ENCODE peak calls at places on chromosomes 7 and 10, in ten cellular contexts. C is HFF-Myc, R is endodermal cell, I is AG09309, J is lower lobe of right lung, Z is tibial artery, G is DND-41, T is fibroblast of the aortic adventitia, Q is coronary artery, A is left ventricle myocardium inferior. U is an unnamed sample.

GRCh38 chr10:4053940-4054339 is 268.9 kb upstream of the KLF6 start:
- DNase-seq in T (no peak), I (no peak), R (no peak), Q (no peak), Z (no peak), G (no peak), A (no peak), J (no peak), C (no peak), U (no peak)

GRCh38 chr7:130276796-130277762 is 10.4 kb downstream of the CPA2 start:
- DNase-seq in I (no peak), Q (no peak), G (no peak), A (no peak), C (no peak), T (peak), R (no peak), J (no peak), Z (no peak), U (no peak)

GRCh38 chr7:3095046-3095445 is 51.4 kb upstream of the CARD11 start:
- DNase-seq in A (no peak), Q (no peak), R (no peak), T (no peak), C (no peak), G (peak), I (no peak), Z (no peak), J (peak), U (no peak)

GRCh38 chr7:23696916-23697441 is 13.0 kb upstream of the STK31 start:
- DNase-seq in I (no peak), T (peak), A (peak), Q (no peak), C (peak), G (peak), R (peak), Z (peak), J (peak), U (no peak)

GRCh38 chr7:45993621-45994020 is 72.5 kb upstream of the IGFBP3 start:
- DNase-seq in J (no peak), T (no peak), Z (no peak), I (no peak), R (no peak), G (no peak), Q (no peak), C (no peak), A (no peak), U (no peak)

GRCh38 chr7:108402865-108403264 is 53.4 kb downstream of the NRCAM start:
- DNase-seq in Q (no peak), J (no peak), C (no peak), G (no peak), Z (no peak), T (peak), A (no peak), R (no peak), I (no peak), U (no peak)

GRCh38 chr7:137975223-137975622 is 26.7 kb downstream of the CREB3L2 start:
- DNase-seq in Z (peak), R (no peak), C (no peak), I (peak), Q (no peak), J (no peak), T (peak), G (no peak), A (peak), U (no peak)

GRCh38 chr7:134690614-134691504 is 44.2 kb downstream of the BPGM start:
- DNase-seq in Q (no peak), T (peak), R (no peak), A (no peak), I (peak), Z (peak), G (no peak), J (no peak), C (no peak), U (no peak)

GRCh38 chr10:68333905-68334431 is 1.2 kb upstream of the PBLD start:
- DNase-seq in A (no peak), J (no peak), G (no peak), T (no peak), Q (no peak), R (no peak), Z (no peak), I (no peak), C (no peak), U (no peak)

GRCh38 chr7:95476904-95477594 is 8.7 kb upstream of the ASB4 start:
- DNase-seq in C (peak), A (peak), I (no peak), T (peak), Q (no peak), J (peak), G (peak), Z (peak), R (peak), U (peak)

GRCh38 chr10:112509558-112510299 is 62.7 kb downstream of the VTI1A start:
- DNase-seq in Z (no peak), I (no peak), Q (no peak), T (no peak), C (no peak), G (no peak), J (no peak), A (no peak), R (no peak), U (no peak)

GRCh38 chr10:59493017-59493416 is 130.7 kb upstream of the FAM13C start:
- DNase-seq in R (no peak), A (no peak), T (no peak), J (no peak), I (no peak), C (no peak), G (no peak), Q (no peak), Z (no peak), U (no peak)

GRCh38 chr7:148327379-148327778 is 263.2 kb upstream of the C7orf33 start:
- DNase-seq in R (peak), Z (no peak), J (no peak), Q (no peak), G (no peak), C (no peak), T (no peak), A (no peak), I (no peak), U (no peak)

GRCh38 chr7:120857558-120858298 is at the start of gene TSPAN12:
- DNase-seq in J (peak), Z (peak), G (no peak), Q (peak), R (peak), T (peak), I (no peak), C (no peak), A (peak), U (peak)

GRCh38 chr10:61376377-61376776 is 76.8 kb downstream of the TMEM26 start:
- DNase-seq in Z (no peak), A (no peak), J (no peak), T (no peak), C (no peak), R (no peak), G (no peak), Q (no peak), I (no peak), U (no peak)

GRCh38 chr7:75696263-75697037 is 42.3 kb downstream of the HIP1 start:
- DNase-seq in A (no peak), Q (no peak), G (no peak), R (no peak), Z (peak), C (no peak), I (no peak), J (peak), T (no peak), U (no peak)

GRCh38 chr7:157905740-157906461 is 569.1 kb downstream of the DNAJB6 start:
- DNase-seq in Q (no peak), Z (peak), T (no peak), J (no peak), I (no peak), R (peak), G (no peak), A (peak), C (no peak), U (no peak)

GRCh38 chr7:101857358-101857794 is 40.0 kb downstream of the CUX1 start:
- DNase-seq in I (no peak), C (no peak), J (no peak), R (no peak), T (no peak), Q (no peak), A (no peak), G (no peak), Z (no peak), U (no peak)

GRCh38 chr10:59654007-59654406 is 55.6 kb downstream of the SLC16A9 start:
- DNase-seq in Q (no peak), T (peak), R (no peak), Z (no peak), G (no peak), J (no peak), I (no peak), C (no peak), A (no peak), U (no peak)

GRCh38 chr7:29202651-29203069 is 8.1 kb downstream of the CHN2 start:
- DNase-seq in Q (no peak), Z (no peak), G (no peak), T (no peak), A (no peak), R (no peak), C (no peak), I (no peak), J (peak), U (no peak)

GRCh38 chr10:79483948-79484347 is 28.4 kb upstream of the EIF5AL1 start:
- DNase-seq in Z (peak), I (peak), A (peak), G (no peak), C (peak), T (peak), R (no peak), J (no peak), Q (no peak), U (no peak)

GRCh38 chr10:10497245-10497644 is 520.4 kb upstream of the CELF2 start:
- DNase-seq in Z (no peak), J (no peak), T (no peak), A (no peak), G (no peak), I (no peak), R (no peak), Q (no peak), C (no peak), U (no peak)
- TF ChIP-seq CTCF in Z (no peak), J (no peak), T (peak), A (no peak), G (no peak), I (no peak), R (peak), Q (no peak), C (no peak), U (no peak)

DNA sequence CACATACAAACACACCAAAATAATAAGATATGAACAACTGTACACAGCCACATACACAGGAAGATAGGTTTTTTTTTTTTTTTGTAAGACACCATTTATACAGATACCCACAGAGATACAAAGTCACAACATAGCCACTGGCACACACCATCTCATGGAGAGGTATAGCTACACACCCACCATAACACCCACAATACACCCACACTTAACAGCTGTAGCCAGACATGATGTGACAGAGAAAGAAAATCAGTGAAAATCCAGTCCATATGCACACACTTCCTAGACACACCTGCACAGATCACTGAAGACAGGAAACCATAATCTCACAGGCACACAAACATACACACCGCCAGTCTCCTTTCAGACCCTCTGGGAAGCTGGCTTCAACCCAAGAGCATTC is 62.4 kb upstream of the PAX2 start:
- DNase-seq in Z (no peak), G (no peak), I (no peak), R (no peak), C (no peak), Q (no peak), A (no peak), J (no peak), T (no peak), U (no peak)
- H3K4me3 ChIP-seq in Z (no peak), G (no peak), I (no peak), R (no peak), C (no peak), Q (no peak), A (no peak), J (no peak), T (no peak), U (no peak)

GRCh38 chr10:116691079-116691398 is 51.3 kb downstream of the HSPA12A start:
- DNase-seq in C (no peak), G (no peak), I (no peak), Z (no peak), A (no peak), Q (no peak), J (no peak), T (no peak), R (no peak), U (no peak)

GRCh38 chr10:116689096-116689495 is 53.3 kb downstream of the HSPA12A start:
- DNase-seq in G (no peak), A (no peak), C (no peak), T (no peak), I (no peak), R (no peak), Q (no peak), J (no peak), Z (no peak), U (no peak)

GRCh38 chr10:116689744-116690143 is 52.6 kb downstream of the HSPA12A start:
- DNase-seq in Q (no peak), Z (no peak), I (no peak), G (no peak), A (no peak), R (no peak), C (no peak), J (no peak), T (no peak), U (no peak)

GRCh38 chr10:116691544-116692126 is 50.7 kb downstream of the HSPA12A start:
- DNase-seq in Q (no peak), R (peak), Z (no peak), T (no peak), C (no peak), J (no peak), I (no peak), G (no peak), A (peak), U (no peak)

GRCh38 chr10:116690356-116691078 is 51.8 kb downstream of the HSPA12A start:
- DNase-seq in C (no peak), Q (no peak), A (no peak), J (no peak), R (peak), G (no peak), Z (peak), I (no peak), T (peak), U (no peak)
- TF ChIP-seq CTCF in C (no peak), Q (peak), A (peak), J (peak), R (peak), G (no peak), Z (peak), I (no peak), T (peak), U (no peak)

DNA sequence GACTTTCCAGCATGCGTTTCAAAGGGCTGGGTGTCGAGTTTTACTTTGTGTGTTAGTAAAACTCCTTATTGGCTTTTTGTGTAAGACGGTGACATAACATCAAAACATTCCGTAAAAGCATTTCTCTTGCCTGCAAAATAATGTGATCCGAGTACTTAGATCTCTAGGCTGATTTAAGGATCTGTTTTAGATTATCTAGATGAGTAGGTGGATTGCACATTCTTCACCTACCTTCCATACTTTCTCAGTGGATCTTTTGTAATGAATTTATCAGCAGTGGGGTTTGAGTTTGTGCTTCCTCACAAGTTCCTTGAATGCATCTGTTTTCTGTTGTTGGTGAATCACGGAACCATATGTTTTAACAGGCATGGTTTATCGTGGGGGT is 7.6 kb downstream of the RABGEF1 start:
- DNase-seq in Q (no peak), Z (no peak), I (peak), C (no peak), A (no peak), R (no peak), G (no peak), T (peak), J (no peak), U (no peak)
- H3K4me3 ChIP-seq in Q (no peak), Z (no peak), I (no peak), C (peak), A (no peak), R (no peak), G (no peak), T (no peak), J (no peak), U (no peak)

GRCh38 chr7:124856299-124856888 is 73.2 kb downstream of the POT1 start:
- DNase-seq in R (no peak), Z (no peak), Q (no peak), J (no peak), T (peak), A (no peak), I (peak), G (no peak), C (peak), U (peak)
- TF ChIP-seq CTCF in R (peak), Z (peak), Q (peak), J (peak), T (peak), A (peak), I (peak), G (peak), C (peak), U (peak)

DNA sequence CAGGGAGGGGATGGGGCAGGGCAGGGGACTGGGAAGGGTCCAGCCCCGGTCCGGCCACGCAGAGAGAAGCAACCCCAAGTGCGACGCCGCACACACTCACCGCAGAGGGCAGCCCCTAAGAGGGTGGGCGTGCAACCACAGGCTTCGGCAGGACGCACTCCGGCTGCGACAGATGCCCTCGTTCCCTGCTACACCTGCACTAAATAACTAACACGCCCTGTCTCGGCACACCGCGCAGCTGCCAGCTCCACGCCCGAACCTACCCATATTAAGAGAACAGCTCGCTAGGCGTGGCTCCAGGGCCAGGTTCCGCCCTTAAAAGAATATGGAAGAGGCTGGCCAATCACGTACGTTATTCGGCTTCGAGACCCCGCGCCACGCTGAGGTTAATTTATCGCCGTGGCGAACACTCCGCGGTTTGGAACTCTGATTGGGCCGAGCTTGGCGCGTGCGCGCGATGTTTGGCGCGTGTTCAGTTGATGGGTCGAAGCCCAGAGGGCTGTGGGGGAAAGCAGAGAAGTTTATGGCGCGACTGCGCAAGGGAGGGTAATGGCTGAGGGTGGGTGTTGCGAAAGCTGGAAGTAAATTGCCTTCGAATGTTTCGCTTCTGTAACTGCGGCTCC is 91.1 kb downstream of the OR13A1 start:
- DNase-seq in C (no peak), J (peak), I (no peak), T (no peak), A (no peak), Z (no peak), Q (no peak), R (no peak), G (no peak), U (no peak)
- H3K4me3 ChIP-seq in C (no peak), J (no peak), I (no peak), T (no peak), A (no peak), Z (no peak), Q (no peak), R (no peak), G (no peak), U (no peak)

GRCh38 chr10:120011359-120012132 is 119.0 kb downstream of the SEC23IP start:
- DNase-seq in C (no peak), Q (no peak), A (no peak), T (no peak), J (no peak), Z (no peak), R (peak), G (no peak), I (no peak), U (no peak)
- TF ChIP-seq CTCF in C (no peak), Q (no peak), A (no peak), T (no peak), J (no peak), Z (no peak), R (peak), G (no peak), I (no peak), U (no peak)

GRCh38 chr10:14837003-14837755 is 658 bp downstream of the CDNF start:
- DNase-seq in J (no peak), T (no peak), R (no peak), G (no peak), A (no peak), C (no peak), Q (no peak), Z (no peak), I (peak), U (no peak)

GRCh38 chr10:14838582-14839304 is 637 bp downstream of the HSPA14 start:
- DNase-seq in T (peak), A (peak), R (peak), G (peak), Q (peak), I (no peak), C (no peak), J (no peak), Z (peak), U (no peak)

GRCh38 chr10:14837756-14838581 is at the start of the genes CDNF, HSPA14 and MSANTD7:
- DNase-seq in J (peak), C (peak), Q (peak), A (peak), R (peak), G (peak), Z (peak), I (peak), T (peak), U (peak)

GRCh38 chr10:14840178-14840577 is 2.1 kb downstream of the HSPA14 start:
- DNase-seq in A (no peak), Z (no peak), I (no peak), R (no peak), G (no peak), C (no peak), J (no peak), T (no peak), Q (no peak), U (no peak)

GRCh38 chr10:14839305-14839695 is 1.2 kb downstream of the HSPA14 start:
- DNase-seq in I (no peak), Z (no peak), G (peak), C (no peak), A (no peak), J (no peak), R (no peak), Q (no peak), T (no peak), U (no peak)
- H3K4me3 ChIP-seq in I (peak), Z (peak), G (peak), C (peak), A (peak), J (peak), R (peak), Q (peak), T (peak), U (peak)

U was measured in LNCaP clone FGC.